ENCODE peak calls at places on chromosomes 11 and 22, in eight cellular contexts. X is smooth muscle cell of the brain vasculature; L is NCI-H2081; S is naive thymus-derived CD4-positive, alpha-beta T cell; A is NCI-H510A treated with DMSO at 0.1 percent for 48 hours; B is activated T-helper 1 cell treated with anti-CD3 and anti-CD28 coated beads, Interleukin-2, amount 50 U/mL, for 16 hours; V is activated T-cell treated with anti-CD3 and anti-CD28 coated beads for 48 hours; P is stimulated activated CD4-positive, alpha-beta T cell treated with anti-CD3 and anti-CD28 coated beads, Interleukin-15, amount 100 ng/mL, for 48 hours. U is an unnamed sample.

GRCh38 chr11:19577849-19578619 is 134.6 kb upstream of the NAV2 start:
- DNase-seq in X (no peak), L (peak), S (no peak), A (no peak), B (no peak), V (no peak), P (no peak), U (no peak)

GRCh38 chr11:65150513-65151271 is 16.4 kb upstream of the SYVN1 start:
- DNase-seq in X (peak), L (peak), S (no peak), A (peak), B (no peak), V (peak), P (peak), U (peak)

GRCh38 chr11:104531075-104531474 is 367.1 kb upstream of the PDGFD start:
- DNase-seq in X (no peak), L (no peak), S (no peak), A (no peak), B (no peak), V (no peak), P (no peak), U (peak)

GRCh38 chr22:45709866-45710265 is 38.2 kb downstream of the ATXN10 start:
- DNase-seq in X (no peak), L (no peak), S (no peak), A (no peak), B (no peak), V (no peak), P (no peak), U (no peak)

GRCh38 chr11:76314741-76315090 is 66.2 kb downstream of the THAP12 start:
- DNase-seq in X (no peak), L (no peak), S (no peak), A (no peak), B (no peak), V (no peak), P (no peak), U (no peak)

GRCh38 chr22:46187862-46188261 is 37.5 kb downstream of the PPARA start:
- DNase-seq in X (no peak), L (no peak), S (no peak), A (no peak), B (no peak), V (no peak), P (no peak), U (no peak)

GRCh38 chr11:14300661-14301304 is 58.2 kb downstream of the RRAS2 start:
- DNase-seq in X (no peak), L (peak), S (no peak), A (peak), B (peak), V (peak), P (peak), U (peak)

GRCh38 chr22:23248583-23248982 is 68.3 kb downstream of the BCR start:
- DNase-seq in X (no peak), L (peak), S (no peak), A (peak), B (no peak), V (no peak), P (no peak), U (peak)

GRCh38 chr11:96086111-96086510 is 162.2 kb upstream of the MTMR2 start:
- DNase-seq in X (no peak), L (no peak), S (no peak), A (no peak), B (no peak), V (no peak), P (no peak), U (no peak)

GRCh38 chr11:32137263-32137662 is 46.4 kb downstream of the RCN1 start:
- DNase-seq in X (peak), L (no peak), S (no peak), A (no peak), B (no peak), V (no peak), P (no peak), U (no peak)

GRCh38 chr22:18103527-18104269 is 6.9 kb upstream of the TUBA8 start:
- DNase-seq in X (no peak), L (no peak), S (no peak), A (no peak), B (no peak), V (no peak), P (no peak), U (no peak)

GRCh38 chr11:130124096-130124495 is 35.5 kb upstream of the ST14 start:
- DNase-seq in X (no peak), L (no peak), S (no peak), A (no peak), B (no peak), V (no peak), P (no peak), U (no peak)

GRCh38 chr11:45411221-45411946 is 125.2 kb upstream of the SYT13 start:
- DNase-seq in X (no peak), L (no peak), S (no peak), A (no peak), B (no peak), V (no peak), P (no peak), U (no peak)

GRCh38 chr11:75797796-75798195 is 17.2 kb upstream of the UVRAG start:
- DNase-seq in X (no peak), L (no peak), S (no peak), A (no peak), B (no peak), V (no peak), P (no peak), U (no peak)

GRCh38 chr11:43904737-43905515 is 24.3 kb downstream of the ALKBH3 start:
- DNase-seq in X (no peak), L (no peak), S (no peak), A (no peak), B (no peak), V (no peak), P (no peak), U (no peak)

U was measured in NCI-H146.